ENCODE peak calls at places on chromosomes 1 and 21, in seven cellular contexts. O is IMR-90, H is vagina, Y is sigmoid colon, F is suprapubic skin, P is A549, B is adrenal gland. J is an unnamed sample.
A peak's percentile ranks its signal among the peaks of the same experiment; 100 is the strongest.

GRCh38 chr21:22743085-22743484 is 1744.9 kb downstream of the NCAM2 start:
- DNase-seq in O (no peak), H (no peak), Y (no peak), F (no peak), P (no peak), B (no peak), J (no peak)

GRCh38 chr1:206658264-206658980 is 23.1 kb downstream of the DYRK3 start:
- DNase-seq in O (no peak), H (no peak), Y (no peak), F (no peak), P (peak; percentile 81), B (peak; percentile 24), J (no peak)

GRCh38 chr1:5850503-5850902 is 141.7 kb downstream of the NPHP4 start:
- DNase-seq in O (peak; percentile 4), H (no peak), Y (no peak), F (no peak), P (no peak), B (no peak), J (no peak)

GRCh38 chr1:243254233-243254926 is 701 bp downstream of the CEP170 start:
- DNase-seq in O (peak; percentile 48), H (peak; percentile 89), Y (peak; percentile 84), F (peak; percentile 87), P (peak; percentile 71), B (peak; percentile 82), J (peak; percentile 30)

GRCh38 chr21:39381009-39381408 is 32.1 kb upstream of the HMGN1 start:
- DNase-seq in O (no peak), H (no peak), Y (no peak), F (no peak), P (no peak), B (no peak), J (no peak)

GRCh38 chr21:44067011-44067839 is 40.0 kb upstream of the PWP2 start:
- DNase-seq in O (no peak), H (no peak), Y (no peak), F (no peak), P (no peak), B (no peak), J (no peak)

GRCh38 chr1:81873946-81874345 is 73.2 kb downstream of the ADGRL2 start:
- DNase-seq in O (no peak), H (no peak), Y (no peak), F (no peak), P (no peak), B (no peak), J (no peak)

GRCh38 chr1:65417729-65418128 is 2.7 kb upstream of the LEPR start:
- DNase-seq in O (no peak), H (no peak), Y (no peak), F (no peak), P (no peak), B (no peak), J (no peak)

GRCh38 chr21:44052071-44052829 is 40.1 kb downstream of the TRAPPC10 start:
- DNase-seq in O (peak; percentile 22), H (no peak), Y (no peak), F (peak; percentile 52), P (no peak), B (peak; percentile 25), J (peak; percentile 14)

GRCh38 chr1:160768295-160768657 is 27.7 kb upstream of the LY9 start:
- DNase-seq in O (no peak), H (no peak), Y (no peak), F (no peak), P (no peak), B (peak; percentile 51), J (no peak)

GRCh38 chr21:23624281-23624680 is 1983.0 kb downstream of the MRPL39 start:
- DNase-seq in O (no peak), H (no peak), Y (no peak), F (no peak), P (no peak), B (no peak), J (no peak)

GRCh38 chr1:237429252-237429651 is 387.3 kb downstream of the RYR2 start:
- DNase-seq in O (no peak), H (no peak), Y (no peak), F (no peak), P (no peak), B (no peak), J (no peak)

GRCh38 chr1:54973205-54973921 is 7.1 kb upstream of the TMEM61 start:
- DNase-seq in O (peak; percentile 21), H (no peak), Y (no peak), F (peak; percentile 81), P (peak; percentile 44), B (peak; percentile 71), J (no peak)

GRCh38 chr1:240888039-240888786 is 276.3 kb upstream of the GREM2 start:
- DNase-seq in O (no peak), H (no peak), Y (no peak), F (no peak), P (peak; percentile 28), B (peak; percentile 34), J (no peak)

GRCh38 chr21:28865488-28866186 is 127.0 kb downstream of the LTN1 start:
- DNase-seq in O (no peak), H (no peak), Y (no peak), F (no peak), P (no peak), B (no peak), J (no peak)

GRCh38 chr1:47763456-47764171 is 233.6 kb downstream of the TRABD2B start:
- DNase-seq in O (peak; percentile 1), H (no peak), Y (peak; percentile 58), F (no peak), P (no peak), B (no peak), J (peak; percentile 82)

DNA sequence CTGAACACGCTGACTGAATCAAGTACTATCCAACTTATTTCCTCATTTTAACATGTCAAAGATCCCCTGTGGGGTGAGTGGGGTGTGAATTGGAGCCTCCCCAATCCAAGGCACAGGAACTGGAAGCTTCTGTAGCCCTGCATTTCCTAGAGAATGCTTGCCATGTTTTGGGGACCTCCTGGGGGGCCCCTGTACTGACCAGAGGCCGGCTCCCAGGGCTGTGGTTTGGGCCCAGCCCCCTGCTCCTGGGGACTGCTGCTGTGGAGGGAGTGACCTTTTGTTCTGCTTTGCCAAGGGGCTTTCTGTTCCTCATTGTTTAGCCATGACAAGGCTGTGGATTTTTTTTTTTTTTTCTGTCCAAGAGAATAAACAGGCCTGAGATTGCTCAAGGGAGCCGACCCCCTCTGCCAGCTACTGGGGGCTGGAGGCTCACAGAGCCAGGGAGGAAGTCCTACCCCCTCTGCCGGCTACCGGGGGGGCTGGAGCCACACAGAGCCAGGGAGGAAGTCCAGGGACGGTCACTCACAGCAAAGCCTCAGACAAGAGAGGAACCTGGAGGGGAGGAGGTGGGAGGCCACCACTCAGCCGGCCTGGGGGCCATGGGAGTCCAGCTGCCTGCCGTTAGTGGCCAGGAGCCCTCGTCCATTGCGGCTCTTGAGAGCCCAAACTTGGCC is 17.4 kb downstream of the TNFRSF1B start:
- DNase-seq in O (peak; percentile 85), H (peak; percentile 95), Y (peak; percentile 96), F (peak; percentile 95), P (no peak), B (peak; percentile 80), J (peak; percentile 21)
- TF ChIP-seq POLR2A in O (peak; percentile 48), H (no peak), Y (no peak), F (no peak), P (no peak), B (peak; percentile 39), J (no peak)

DNA sequence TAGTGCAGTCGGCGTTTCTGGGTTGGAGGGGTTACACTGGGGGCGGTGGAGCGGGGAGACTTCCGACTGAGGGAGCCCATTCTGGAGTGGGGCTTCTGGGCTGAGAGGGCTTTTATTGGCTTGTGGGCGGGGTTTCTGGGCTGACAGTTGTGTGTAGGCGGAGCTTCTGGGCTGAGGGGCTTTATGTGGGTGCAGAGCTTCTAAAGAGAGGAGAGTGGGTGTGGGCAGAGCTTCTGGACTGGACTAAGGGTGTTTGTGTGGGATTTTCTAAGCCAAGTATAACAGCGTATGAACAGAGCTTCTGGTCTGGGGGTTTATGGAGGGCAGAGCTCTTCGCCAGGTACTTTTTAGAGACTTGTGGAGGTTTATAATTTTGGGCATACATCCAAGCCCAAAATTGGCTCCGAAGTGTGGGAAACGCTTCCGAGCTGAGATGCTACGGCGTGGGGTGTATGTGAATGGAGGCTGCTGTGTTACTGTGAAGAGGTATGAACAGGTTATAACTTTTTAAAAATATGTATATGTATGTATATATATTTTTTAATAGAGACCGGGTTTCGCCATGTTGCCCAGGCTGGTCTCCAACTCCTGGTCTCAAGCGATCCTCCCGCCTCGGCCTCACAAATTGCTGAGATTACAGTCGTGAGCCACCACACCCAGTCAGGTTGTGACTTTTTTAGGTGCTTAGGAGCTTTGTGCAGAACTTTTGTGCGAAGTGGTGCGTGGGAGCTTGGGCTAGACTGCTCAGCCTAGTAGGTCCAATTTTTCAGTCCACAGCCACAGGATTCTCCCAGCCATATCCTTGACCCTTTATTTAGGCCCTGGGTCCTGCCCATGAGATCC is 869 bp downstream of the TMEM39B start:
- DNase-seq in O (no peak), H (no peak), Y (no peak), F (no peak), P (peak; percentile 48), B (no peak), J (no peak)
- TF ChIP-seq POLR2A in O (no peak), H (no peak), Y (no peak), F (no peak), P (no peak), B (no peak), J (no peak)

DNA sequence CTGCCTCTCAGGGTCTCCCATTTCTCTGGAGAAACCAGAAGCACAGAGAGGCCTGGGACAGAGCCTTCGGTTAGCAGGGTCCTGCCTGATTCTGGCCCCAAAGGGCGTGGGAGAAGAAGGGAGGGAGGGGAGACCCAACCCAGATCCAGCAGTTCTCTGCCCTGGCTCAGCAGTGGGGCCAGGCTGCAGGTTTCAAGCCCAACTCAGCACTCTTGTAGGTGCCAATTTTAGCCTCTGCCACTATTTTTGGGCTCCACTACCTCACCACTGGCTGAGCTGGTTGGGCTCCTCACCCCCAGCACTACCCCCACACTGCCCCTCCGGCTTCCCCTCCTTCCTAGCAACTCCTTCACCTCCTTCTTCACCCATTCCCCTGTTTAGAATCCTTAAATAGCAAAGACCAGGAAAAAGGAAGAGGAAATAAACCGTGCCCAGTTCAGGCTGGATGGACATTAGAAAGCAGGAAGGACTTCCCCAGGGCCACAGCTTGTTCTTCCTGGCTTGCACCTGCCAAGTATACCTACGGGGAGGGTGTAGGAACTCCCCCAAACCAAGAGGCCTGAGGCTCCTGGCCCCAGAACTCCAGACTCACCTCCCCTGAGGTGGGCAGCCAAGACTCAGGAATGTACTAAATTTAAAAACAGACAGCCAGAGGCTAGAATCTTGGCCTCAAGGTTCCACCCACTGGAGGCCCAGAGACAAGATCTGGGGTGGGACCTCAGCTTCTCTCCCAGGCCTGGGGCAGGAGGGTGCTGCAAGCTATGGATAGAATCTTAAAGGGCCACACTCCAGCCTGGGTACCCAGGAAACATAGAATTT is 1.4 kb upstream of the ARHGEF2 start:
- DNase-seq in O (no peak), H (no peak), Y (no peak), F (no peak), P (no peak), B (no peak), J (no peak)
- TF ChIP-seq POLR2A in O (no peak), H (no peak), Y (no peak), F (no peak), P (no peak), B (no peak), J (no peak)

DNA sequence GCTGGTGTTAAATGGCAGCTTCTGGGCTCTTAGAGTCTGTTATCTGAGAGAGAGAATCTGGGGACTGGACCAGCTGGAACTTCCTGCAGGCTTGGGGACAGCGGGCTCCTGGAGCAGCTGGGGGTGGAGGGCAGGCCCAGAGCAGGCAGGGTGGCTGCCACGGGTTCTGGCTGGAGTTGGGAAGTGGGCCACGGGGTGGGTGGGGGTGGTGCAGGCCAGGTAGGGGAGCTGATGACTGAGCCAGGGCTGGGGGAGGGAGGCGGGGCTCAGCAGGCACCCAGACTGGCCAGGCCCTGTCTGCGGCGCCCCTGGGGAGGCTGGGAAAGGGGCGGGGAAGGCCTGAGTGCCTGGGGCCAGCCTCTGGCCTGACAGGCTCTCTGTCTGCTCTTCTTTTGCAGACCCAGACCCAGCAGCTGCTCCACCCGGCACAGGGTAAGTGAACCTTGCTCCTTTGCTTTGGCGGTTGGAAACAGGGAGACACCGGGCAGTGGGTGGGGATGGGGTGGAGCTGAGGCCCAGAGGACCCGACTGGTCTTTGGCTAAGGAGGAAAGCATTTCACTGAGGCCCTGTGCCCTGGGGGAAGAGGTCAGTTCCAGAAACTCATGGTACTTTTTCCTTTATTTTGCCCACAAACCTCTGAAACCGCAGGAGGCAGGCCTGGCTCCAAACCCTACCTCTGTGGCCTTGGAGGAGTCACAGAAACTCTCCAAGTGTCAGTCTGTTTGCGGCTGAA is 48.7 kb downstream of the ARHGEF10L start:
- DNase-seq in O (peak; percentile 5), H (no peak), Y (no peak), F (no peak), P (no peak), B (no peak), J (peak; percentile 26)
- TF ChIP-seq POLR2A in O (no peak), H (no peak), Y (peak; percentile 11), F (no peak), P (no peak), B (no peak), J (peak; percentile 17)